ENCODE peak calls at places on chromosomes 7 and 10, in eight cellular contexts. One of them, this sample, is unnamed.

GRCh38 chr10:73859441-73860049 is 14.8 kb downstream of the CAMK2G start:
- DNase-seq in spleen: no peak
- DNase-seq in GM12891: peak; percentile 46
- DNase-seq in HL-60: no peak
- DNase-seq in stomach: no peak
- DNase-seq in GM12892: no peak
- DNase-seq in transverse colon: peak; percentile 34
- DNase-seq in SK-N-SH: no peak
- DNase-seq in this sample: no peak

GRCh38 chr10:73894245-73894971 is 16.5 kb upstream of the PLAU start:
- DNase-seq in spleen: no peak
- DNase-seq in GM12891: no peak
- DNase-seq in HL-60: no peak
- DNase-seq in stomach: no peak
- DNase-seq in GM12892: no peak
- DNase-seq in transverse colon: no peak
- DNase-seq in SK-N-SH: no peak
- DNase-seq in this sample: peak; percentile 90

GRCh38 chr10:132293416-132294195 is 14.1 kb downstream of the STK32C start:
- DNase-seq in spleen: peak; percentile 67
- DNase-seq in GM12891: no peak
- DNase-seq in HL-60: no peak
- DNase-seq in stomach: no peak
- DNase-seq in GM12892: no peak
- DNase-seq in transverse colon: peak; percentile 7
- DNase-seq in SK-N-SH: peak; percentile 82
- DNase-seq in this sample: no peak

GRCh38 chr7:81873559-81873958 is 103.7 kb upstream of the HGF start:
- DNase-seq in spleen: no peak
- DNase-seq in GM12891: no peak
- DNase-seq in HL-60: no peak
- DNase-seq in stomach: no peak
- DNase-seq in GM12892: no peak
- DNase-seq in transverse colon: no peak
- DNase-seq in SK-N-SH: no peak
- DNase-seq in this sample: no peak

GRCh38 chr7:767580-767940 is 40.5 kb upstream of the PRKAR1B start:
- DNase-seq in spleen: no peak
- DNase-seq in GM12891: no peak
- DNase-seq in HL-60: no peak
- DNase-seq in stomach: no peak
- DNase-seq in GM12892: no peak
- DNase-seq in transverse colon: no peak
- DNase-seq in SK-N-SH: peak; percentile 94
- DNase-seq in this sample: no peak

GRCh38 chr7:129855234-129855673 is 97.5 kb downstream of the UBE2H start:
- DNase-seq in spleen: no peak
- DNase-seq in GM12891: no peak
- DNase-seq in HL-60: no peak
- DNase-seq in stomach: no peak
- DNase-seq in GM12892: no peak
- DNase-seq in transverse colon: no peak
- DNase-seq in SK-N-SH: no peak
- DNase-seq in this sample: peak; percentile 59

GRCh38 chr10:51201947-51202346 is 127.7 kb downstream of the PRKG1 start:
- DNase-seq in spleen: no peak
- DNase-seq in GM12891: no peak
- DNase-seq in HL-60: no peak
- DNase-seq in stomach: no peak
- DNase-seq in GM12892: no peak
- DNase-seq in transverse colon: peak; percentile 26
- DNase-seq in SK-N-SH: no peak
- DNase-seq in this sample: no peak

GRCh38 chr7:1981201-1981877 is 251.4 kb downstream of the MAD1L1 start:
- DNase-seq in spleen: peak; percentile 65
- DNase-seq in GM12891: no peak
- DNase-seq in HL-60: no peak
- DNase-seq in stomach: no peak
- DNase-seq in GM12892: no peak
- DNase-seq in transverse colon: no peak
- DNase-seq in SK-N-SH: no peak
- DNase-seq in this sample: no peak

GRCh38 chr7:81783818-81784217 is 14.0 kb upstream of the HGF start:
- DNase-seq in spleen: no peak
- DNase-seq in GM12891: no peak
- DNase-seq in HL-60: no peak
- DNase-seq in stomach: no peak
- DNase-seq in GM12892: no peak
- DNase-seq in transverse colon: no peak
- DNase-seq in SK-N-SH: no peak
- DNase-seq in this sample: peak; percentile 61

GRCh38 chr7:143884978-143885559 is 16.9 kb downstream of the TCAF1 start:
- DNase-seq in spleen: peak; percentile 75
- DNase-seq in GM12891: peak; percentile 72
- DNase-seq in HL-60: no peak
- DNase-seq in stomach: no peak
- DNase-seq in GM12892: peak; percentile 63
- DNase-seq in transverse colon: no peak
- DNase-seq in SK-N-SH: peak; percentile 97
- DNase-seq in this sample: peak; percentile 86

GRCh38 chr7:94580601-94581000 is 71.0 kb downstream of the CASD1 start:
- DNase-seq in spleen: no peak
- DNase-seq in GM12891: no peak
- DNase-seq in HL-60: no peak
- DNase-seq in stomach: no peak
- DNase-seq in GM12892: no peak
- DNase-seq in transverse colon: no peak
- DNase-seq in SK-N-SH: no peak
- DNase-seq in this sample: no peak

DNA sequence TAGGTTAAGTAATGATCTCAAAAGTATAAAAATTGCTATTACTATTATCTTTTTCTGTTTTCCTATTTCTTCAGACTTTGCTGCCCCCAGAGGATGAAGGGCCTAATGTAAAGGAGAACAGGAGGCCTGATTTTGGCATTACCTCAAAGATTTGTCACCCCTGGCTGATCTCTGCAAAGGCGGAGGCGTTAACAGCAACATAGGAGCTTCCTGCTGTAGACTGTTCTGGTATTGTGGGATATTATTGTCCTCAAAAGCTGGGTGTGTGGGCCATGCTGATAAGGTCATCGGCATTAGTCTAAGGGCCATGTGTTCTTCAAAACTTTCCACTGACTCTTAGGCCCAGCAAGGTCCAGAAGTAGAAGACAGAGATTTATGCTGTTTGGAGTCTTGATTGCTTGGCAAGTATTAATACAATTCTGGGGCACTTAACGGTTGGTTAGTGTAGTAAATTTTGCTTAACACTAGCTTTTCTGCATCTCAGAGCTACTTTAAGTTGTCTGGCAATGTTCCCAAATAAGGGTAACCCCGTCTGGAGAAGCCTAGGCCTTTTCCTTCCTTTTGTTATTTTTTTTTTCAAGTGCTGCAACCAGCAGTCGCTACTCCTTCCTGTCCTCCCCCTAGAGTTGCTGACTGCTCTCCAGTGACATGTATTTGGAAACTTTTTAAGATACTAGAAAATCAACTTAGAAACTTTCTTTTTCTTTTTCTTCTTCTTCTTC is 14.0 kb upstream of the ENTPD1 start:
- DNase-seq in spleen: no peak
- DNase-seq in GM12891: no peak
- DNase-seq in HL-60: no peak
- DNase-seq in stomach: no peak
- DNase-seq in GM12892: no peak
- DNase-seq in transverse colon: peak; percentile 19
- DNase-seq in SK-N-SH: no peak
- DNase-seq in this sample: peak; percentile 98
- TF ChIP-seq POLR2AphosphoS5 in spleen: no peak
- TF ChIP-seq POLR2AphosphoS5 in GM12891: peak; percentile 60
- TF ChIP-seq POLR2AphosphoS5 in HL-60: no peak
- TF ChIP-seq POLR2AphosphoS5 in stomach: peak; percentile 27
- TF ChIP-seq POLR2AphosphoS5 in GM12892: peak; percentile 57
- TF ChIP-seq POLR2AphosphoS5 in transverse colon: peak; percentile 8
- TF ChIP-seq POLR2AphosphoS5 in SK-N-SH: no peak
- TF ChIP-seq POLR2AphosphoS5 in this sample: peak; percentile 68

GRCh38 chr7:46955526-46955925 is 626.4 kb downstream of the TNS3 start:
- DNase-seq in spleen: no peak
- DNase-seq in GM12891: no peak
- DNase-seq in HL-60: no peak
- DNase-seq in stomach: no peak
- DNase-seq in GM12892: no peak
- DNase-seq in transverse colon: no peak
- DNase-seq in SK-N-SH: no peak
- DNase-seq in this sample: no peak
- TF ChIP-seq POLR2AphosphoS5 in spleen: no peak
- TF ChIP-seq POLR2AphosphoS5 in GM12891: no peak
- TF ChIP-seq POLR2AphosphoS5 in HL-60: no peak
- TF ChIP-seq POLR2AphosphoS5 in stomach: no peak
- TF ChIP-seq POLR2AphosphoS5 in GM12892: no peak
- TF ChIP-seq POLR2AphosphoS5 in transverse colon: no peak
- TF ChIP-seq POLR2AphosphoS5 in SK-N-SH: no peak
- TF ChIP-seq POLR2AphosphoS5 in this sample: no peak

GRCh38 chr7:121342631-121343030 is 13.8 kb downstream of the WNT16 start:
- DNase-seq in spleen: no peak
- DNase-seq in GM12891: no peak
- DNase-seq in HL-60: no peak
- DNase-seq in stomach: no peak
- DNase-seq in GM12892: no peak
- DNase-seq in transverse colon: no peak
- DNase-seq in SK-N-SH: no peak
- DNase-seq in this sample: no peak

GRCh38 chr7:121336579-121336978 is 7.8 kb downstream of the WNT16 start:
- DNase-seq in spleen: no peak
- DNase-seq in GM12891: no peak
- DNase-seq in HL-60: no peak
- DNase-seq in stomach: no peak
- DNase-seq in GM12892: no peak
- DNase-seq in transverse colon: no peak
- DNase-seq in SK-N-SH: no peak
- DNase-seq in this sample: no peak

GRCh38 chr7:121337398-121337797 is 8.6 kb downstream of the WNT16 start:
- DNase-seq in spleen: no peak
- DNase-seq in GM12891: no peak
- DNase-seq in HL-60: no peak
- DNase-seq in stomach: no peak
- DNase-seq in GM12892: no peak
- DNase-seq in transverse colon: no peak
- DNase-seq in SK-N-SH: peak; percentile 50
- DNase-seq in this sample: no peak

GRCh38 chr7:121341933-121342332 is 13.1 kb downstream of the WNT16 start:
- DNase-seq in spleen: no peak
- DNase-seq in GM12891: no peak
- DNase-seq in HL-60: no peak
- DNase-seq in stomach: no peak
- DNase-seq in GM12892: no peak
- DNase-seq in transverse colon: no peak
- DNase-seq in SK-N-SH: no peak
- DNase-seq in this sample: no peak

GRCh38 chr7:121339082-121339481 is 10.3 kb downstream of the WNT16 start:
- DNase-seq in spleen: no peak
- DNase-seq in GM12891: no peak
- DNase-seq in HL-60: no peak
- DNase-seq in stomach: no peak
- DNase-seq in GM12892: no peak
- DNase-seq in transverse colon: no peak
- DNase-seq in SK-N-SH: no peak
- DNase-seq in this sample: no peak
- TF ChIP-seq POLR2AphosphoS5 in spleen: no peak
- TF ChIP-seq POLR2AphosphoS5 in GM12891: no peak
- TF ChIP-seq POLR2AphosphoS5 in HL-60: no peak
- TF ChIP-seq POLR2AphosphoS5 in stomach: no peak
- TF ChIP-seq POLR2AphosphoS5 in GM12892: no peak
- TF ChIP-seq POLR2AphosphoS5 in transverse colon: no peak
- TF ChIP-seq POLR2AphosphoS5 in SK-N-SH: no peak
- TF ChIP-seq POLR2AphosphoS5 in this sample: no peak

DNA sequence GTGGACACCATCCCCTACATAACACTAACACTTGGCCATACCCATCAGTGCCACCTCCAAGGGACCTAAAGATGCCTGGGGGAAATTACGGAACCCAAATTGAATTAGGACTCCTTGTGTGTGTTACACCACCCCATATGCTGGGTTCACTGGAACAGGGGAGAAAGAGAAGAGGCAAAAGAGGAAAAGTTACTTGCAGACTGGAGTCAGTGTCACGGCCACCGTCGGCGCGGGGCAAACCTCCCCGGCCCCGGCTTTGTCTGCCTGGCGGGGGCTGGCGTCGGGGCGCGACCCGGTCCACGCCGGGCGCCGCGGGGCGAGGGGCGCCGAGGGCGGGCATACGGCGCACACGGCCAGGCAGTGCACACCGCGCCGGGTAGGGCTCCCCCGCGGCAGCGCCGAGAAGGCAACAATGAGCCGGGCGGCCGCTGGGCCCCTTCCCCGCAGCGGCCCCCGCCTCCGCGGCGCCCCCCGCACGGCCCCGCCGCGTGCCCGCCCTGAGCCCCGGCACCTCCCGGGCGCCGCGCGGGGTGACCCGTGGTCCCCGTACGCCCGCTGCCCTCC is 171.1 kb downstream of the FAM107B start:
- DNase-seq in spleen: peak; percentile 87
- DNase-seq in GM12891: peak; percentile 16
- DNase-seq in HL-60: no peak
- DNase-seq in stomach: no peak
- DNase-seq in GM12892: no peak
- DNase-seq in transverse colon: no peak
- DNase-seq in SK-N-SH: peak; percentile 76
- DNase-seq in this sample: no peak
- TF ChIP-seq POLR2AphosphoS5 in spleen: no peak
- TF ChIP-seq POLR2AphosphoS5 in GM12891: no peak
- TF ChIP-seq POLR2AphosphoS5 in HL-60: no peak
- TF ChIP-seq POLR2AphosphoS5 in stomach: no peak
- TF ChIP-seq POLR2AphosphoS5 in GM12892: peak; percentile 6
- TF ChIP-seq POLR2AphosphoS5 in transverse colon: no peak
- TF ChIP-seq POLR2AphosphoS5 in SK-N-SH: no peak
- TF ChIP-seq POLR2AphosphoS5 in this sample: no peak

GRCh38 chr10:120746016-120746755 is 105.0 kb upstream of the WDR11 start:
- DNase-seq in spleen: no peak
- DNase-seq in GM12891: no peak
- DNase-seq in HL-60: peak; percentile 47
- DNase-seq in stomach: no peak
- DNase-seq in GM12892: no peak
- DNase-seq in transverse colon: no peak
- DNase-seq in SK-N-SH: peak; percentile 41
- DNase-seq in this sample: no peak
- TF ChIP-seq POLR2AphosphoS5 in spleen: no peak
- TF ChIP-seq POLR2AphosphoS5 in GM12891: no peak
- TF ChIP-seq POLR2AphosphoS5 in HL-60: no peak
- TF ChIP-seq POLR2AphosphoS5 in stomach: no peak
- TF ChIP-seq POLR2AphosphoS5 in GM12892: no peak
- TF ChIP-seq POLR2AphosphoS5 in transverse colon: no peak
- TF ChIP-seq POLR2AphosphoS5 in SK-N-SH: no peak
- TF ChIP-seq POLR2AphosphoS5 in this sample: no peak

DNA sequence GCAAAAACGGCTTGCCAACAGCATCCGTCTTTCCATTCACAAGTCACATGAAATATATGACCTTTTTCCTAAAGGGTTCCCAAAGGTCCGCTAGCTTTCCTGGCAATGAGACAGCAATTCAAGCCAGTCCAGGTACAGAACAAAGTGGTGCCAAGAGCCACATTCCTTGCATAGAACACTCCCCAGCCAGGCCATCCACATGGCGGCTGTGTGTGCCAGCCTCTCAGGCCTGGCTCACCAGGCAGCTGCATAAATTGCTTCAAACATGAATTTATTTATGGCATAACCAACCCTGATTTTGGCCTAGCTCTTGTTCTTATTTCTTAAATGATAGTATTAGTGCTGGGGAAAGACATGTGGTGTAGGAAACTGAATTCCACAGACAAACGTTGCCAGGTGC is 63.7 kb upstream of the CREB5 start:
- DNase-seq in spleen: no peak
- DNase-seq in GM12891: no peak
- DNase-seq in HL-60: no peak
- DNase-seq in stomach: peak; percentile 50
- DNase-seq in GM12892: no peak
- DNase-seq in transverse colon: no peak
- DNase-seq in SK-N-SH: no peak
- DNase-seq in this sample: no peak
- TF ChIP-seq POLR2AphosphoS5 in spleen: no peak
- TF ChIP-seq POLR2AphosphoS5 in GM12891: no peak
- TF ChIP-seq POLR2AphosphoS5 in HL-60: no peak
- TF ChIP-seq POLR2AphosphoS5 in stomach: no peak
- TF ChIP-seq POLR2AphosphoS5 in GM12892: no peak
- TF ChIP-seq POLR2AphosphoS5 in transverse colon: no peak
- TF ChIP-seq POLR2AphosphoS5 in SK-N-SH: no peak
- TF ChIP-seq POLR2AphosphoS5 in this sample: no peak

This sample was measured in endothelial cell of umbilical vein.